ENCODE peak calls at places on chromosomes 2 and 18, in nine cellular contexts. P is CD8-positive, alpha-beta memory T cell; F is fibroblast of lung; I is heart right ventricle; S is right lobe of liver; C is uterus; R is kidney; N is left lung; B is caudate nucleus. Q is an unnamed sample.

GRCh38 chr2:102488063-102488462 is 15.0 kb downstream of the SLC9A4 start:
- DNase-seq in B (no peak), I (no peak), S (no peak), C (no peak), R (no peak), N (no peak), P (no peak), F (peak), Q (peak)

GRCh38 chr2:36677995-36678605 is 18.4 kb upstream of the VIT start:
- DNase-seq in P (no peak), B (no peak), F (peak), S (no peak), R (no peak), I (no peak), C (no peak), N (no peak), Q (no peak)

GRCh38 chr2:112754562-112754961 is 9.8 kb downstream of the CKAP2L start:
- DNase-seq in I (no peak), R (no peak), C (no peak), B (no peak), S (no peak), P (no peak), N (no peak), F (no peak), Q (no peak)

GRCh38 chr2:200321780-200322534 is 15.5 kb downstream of the SPATS2L start:
- DNase-seq in F (no peak), R (no peak), N (no peak), B (no peak), S (no peak), P (no peak), C (no peak), I (no peak), Q (no peak)

GRCh38 chr18:78640596-78640995 is 339.0 kb upstream of the SALL3 start:
- DNase-seq in B (no peak), F (no peak), I (no peak), S (no peak), C (no peak), R (no peak), N (no peak), P (no peak), Q (no peak)

GRCh38 chr2:175030380-175031271 is 25.4 kb upstream of the CHN1 start:
- DNase-seq in S (peak), I (no peak), C (peak), P (no peak), R (no peak), B (no peak), N (no peak), F (peak), Q (no peak)

GRCh38 chr2:162840598-162841246 is 2.2 kb upstream of the KCNH7 start:
- DNase-seq in I (no peak), C (no peak), S (no peak), R (peak), N (peak), F (peak), P (no peak), B (no peak), Q (peak)

GRCh38 chr2:90207454-90208058 is 1516.1 kb downstream of the RPIA start:
- DNase-seq in P (no peak), S (no peak), R (no peak), B (no peak), F (no peak), C (no peak), I (no peak), N (no peak), Q (no peak)

GRCh38 chr2:40242315-40242714 is 209.6 kb downstream of the SLC8A1 start:
- DNase-seq in R (no peak), N (no peak), P (no peak), F (no peak), B (no peak), I (no peak), S (no peak), C (no peak), Q (no peak)

GRCh38 chr2:120693121-120693520 is 42.5 kb upstream of the GLI2 start:
- DNase-seq in I (no peak), S (no peak), C (no peak), N (no peak), B (no peak), F (peak), P (no peak), R (no peak), Q (no peak)

GRCh38 chr2:29847901-29848300 is 73.5 kb downstream of the ALK start:
- DNase-seq in S (no peak), I (no peak), P (no peak), C (no peak), N (no peak), F (no peak), B (no peak), R (no peak), Q (no peak)

GRCh38 chr2:16293398-16293797 is 353.0 kb downstream of the MYCN start:
- DNase-seq in I (no peak), R (no peak), F (no peak), S (no peak), B (no peak), N (no peak), P (no peak), C (no peak), Q (no peak)

GRCh38 chr2:138455691-138456090 is 45.9 kb upstream of the SPOPL start:
- DNase-seq in R (no peak), S (no peak), N (no peak), P (no peak), B (no peak), C (no peak), I (no peak), F (no peak), Q (no peak)

GRCh38 chr2:34229998-34230397 is 630.9 kb upstream of the FAM98A start:
- DNase-seq in I (no peak), R (no peak), S (no peak), P (no peak), C (no peak), N (peak), B (no peak), F (no peak), Q (no peak)

GRCh38 chr2:65796259-65796658 is 363.9 kb upstream of the SPRED2 start:
- DNase-seq in B (no peak), P (no peak), R (no peak), I (no peak), S (no peak), F (peak), N (no peak), C (no peak), Q (no peak)

GRCh38 chr18:36455931-36456330 is 158.4 kb downstream of the FHOD3 start:
- DNase-seq in B (no peak), I (no peak), C (no peak), F (no peak), P (no peak), R (no peak), S (no peak), N (no peak), Q (no peak)

GRCh38 chr2:12325806-12326205 is 390.9 kb upstream of the TRIB2 start:
- DNase-seq in S (no peak), F (peak), R (no peak), I (no peak), C (no peak), N (no peak), P (no peak), B (no peak), Q (no peak)

GRCh38 chr2:17736989-17737388 is 16.6 kb downstream of the SMC6 start:
- DNase-seq in F (peak), I (no peak), C (no peak), B (no peak), P (no peak), N (no peak), R (no peak), S (no peak), Q (no peak)

DNA sequence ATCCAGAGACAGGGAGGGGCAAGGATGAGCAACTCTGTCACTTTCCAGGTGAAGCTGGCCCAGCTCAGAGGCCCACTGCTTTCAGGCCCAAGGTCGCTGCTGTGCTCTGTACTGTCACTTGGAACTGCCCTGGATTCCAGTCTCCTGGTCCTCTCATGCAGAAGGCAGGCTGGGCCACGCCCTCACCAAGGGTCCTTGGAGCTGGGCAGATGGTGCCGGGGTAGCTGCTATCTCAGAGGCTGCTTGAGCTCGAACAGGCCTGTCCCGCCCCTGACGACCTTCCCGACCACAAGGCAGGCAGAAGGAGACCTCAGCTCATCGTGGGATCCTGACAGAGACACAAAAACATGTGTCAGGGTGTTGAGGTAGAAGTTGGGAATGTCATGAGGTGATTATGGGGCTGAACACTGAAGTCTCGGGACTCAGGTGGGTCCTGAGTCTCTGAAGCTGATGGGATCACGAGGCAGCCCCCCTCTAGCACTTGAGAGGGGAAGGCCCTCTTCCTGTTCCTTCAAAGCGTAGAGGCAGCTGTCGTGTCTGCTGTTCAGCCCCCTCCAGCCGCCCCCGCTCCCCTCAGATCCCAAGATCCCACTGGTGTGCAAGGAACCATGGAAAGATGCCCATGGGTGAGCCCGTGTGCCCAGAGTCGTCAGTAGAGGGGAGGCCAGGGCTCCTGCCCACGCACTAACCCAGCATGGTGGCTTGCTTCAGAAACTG is 78.3 kb downstream of the POLR1A start:
- DNase-seq in C (no peak), I (no peak), P (no peak), B (no peak), F (no peak), R (no peak), N (no peak), S (peak), Q (no peak)
- H3K27ac ChIP-seq in C (peak), I (peak), P (no peak), B (peak), F (no peak), R (no peak), N (no peak), S (no peak), Q (no peak)

GRCh38 chr2:217438821-217439220 is 564.0 kb downstream of the TNS1 start:
- DNase-seq in P (no peak), F (no peak), S (no peak), C (no peak), I (no peak), B (no peak), N (no peak), R (no peak), Q (no peak)

GRCh38 chr2:217438136-217438535 is 564.7 kb downstream of the TNS1 start:
- DNase-seq in C (no peak), S (no peak), P (no peak), I (no peak), N (no peak), B (no peak), R (no peak), F (no peak), Q (no peak)

GRCh38 chr2:217434183-217434620 is 568.6 kb downstream of the TNS1 start:
- DNase-seq in N (peak), S (peak), C (peak), I (peak), F (peak), R (peak), B (peak), P (peak), Q (peak)

GRCh38 chr2:217437289-217437688 is 565.5 kb downstream of the TNS1 start:
- DNase-seq in C (peak), S (no peak), B (no peak), P (no peak), I (peak), F (no peak), R (peak), N (no peak), Q (no peak)

GRCh38 chr2:217436386-217436785 is 566.4 kb downstream of the TNS1 start:
- DNase-seq in B (no peak), C (no peak), S (no peak), I (peak), P (no peak), R (peak), N (peak), F (no peak), Q (no peak)
- H3K27ac ChIP-seq in B (no peak), C (peak), S (no peak), I (peak), P (no peak), R (peak), N (no peak), F (no peak), Q (no peak)

GRCh38 chr2:187855689-187856088 is 301.5 kb upstream of the TFPI start:
- DNase-seq in B (no peak), N (no peak), C (no peak), R (no peak), S (no peak), F (no peak), I (no peak), P (no peak), Q (no peak)

GRCh38 chr2:187847245-187848208 is 293.3 kb upstream of the TFPI start:
- DNase-seq in P (no peak), S (peak), R (no peak), C (no peak), I (no peak), N (no peak), B (no peak), F (no peak), Q (no peak)

GRCh38 chr2:187854801-187855200 is 300.6 kb upstream of the TFPI start:
- DNase-seq in R (no peak), P (no peak), F (no peak), I (no peak), S (no peak), B (no peak), C (no peak), N (no peak), Q (no peak)

GRCh38 chr2:187853413-187853812 is 299.2 kb upstream of the TFPI start:
- DNase-seq in N (no peak), P (no peak), B (no peak), I (no peak), C (no peak), S (no peak), R (no peak), F (peak), Q (no peak)

DNA sequence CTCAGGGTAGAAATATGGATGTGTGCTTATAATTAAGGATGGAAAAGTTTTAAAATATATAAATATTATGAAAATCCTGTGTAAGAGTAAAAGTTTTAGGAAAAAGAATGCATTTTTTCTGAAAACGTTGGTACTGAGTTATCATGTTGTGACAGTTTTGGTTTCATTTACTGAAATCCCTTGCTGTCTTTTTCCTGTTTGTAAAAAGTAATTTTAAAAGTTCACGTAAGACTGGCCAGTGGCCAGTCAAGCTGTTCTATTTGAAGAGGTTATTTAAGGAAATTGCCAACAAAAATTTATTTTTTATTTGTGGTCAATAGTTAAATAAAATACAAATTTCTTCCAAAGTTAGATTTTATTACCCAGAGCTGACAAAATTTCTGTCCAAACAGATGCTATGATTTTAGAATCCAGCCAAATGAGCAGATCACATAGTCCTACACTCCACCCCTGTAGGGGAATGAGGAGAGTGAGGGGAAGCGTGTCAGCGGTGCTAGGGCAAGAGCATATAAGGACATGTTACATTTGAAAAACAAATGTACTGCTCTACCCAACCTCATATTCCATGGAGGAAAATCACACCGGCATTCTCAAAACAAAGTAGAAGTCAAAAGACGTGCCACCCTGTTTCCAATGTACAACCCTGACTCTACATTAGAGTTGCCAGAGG is 297.9 kb upstream of the TFPI start:
- DNase-seq in C (no peak), B (no peak), N (no peak), P (no peak), R (no peak), I (no peak), F (no peak), S (no peak), Q (no peak)
- H3K27ac ChIP-seq in C (no peak), B (no peak), N (no peak), P (no peak), R (no peak), I (no peak), F (no peak), S (no peak), Q (no peak)

DNA sequence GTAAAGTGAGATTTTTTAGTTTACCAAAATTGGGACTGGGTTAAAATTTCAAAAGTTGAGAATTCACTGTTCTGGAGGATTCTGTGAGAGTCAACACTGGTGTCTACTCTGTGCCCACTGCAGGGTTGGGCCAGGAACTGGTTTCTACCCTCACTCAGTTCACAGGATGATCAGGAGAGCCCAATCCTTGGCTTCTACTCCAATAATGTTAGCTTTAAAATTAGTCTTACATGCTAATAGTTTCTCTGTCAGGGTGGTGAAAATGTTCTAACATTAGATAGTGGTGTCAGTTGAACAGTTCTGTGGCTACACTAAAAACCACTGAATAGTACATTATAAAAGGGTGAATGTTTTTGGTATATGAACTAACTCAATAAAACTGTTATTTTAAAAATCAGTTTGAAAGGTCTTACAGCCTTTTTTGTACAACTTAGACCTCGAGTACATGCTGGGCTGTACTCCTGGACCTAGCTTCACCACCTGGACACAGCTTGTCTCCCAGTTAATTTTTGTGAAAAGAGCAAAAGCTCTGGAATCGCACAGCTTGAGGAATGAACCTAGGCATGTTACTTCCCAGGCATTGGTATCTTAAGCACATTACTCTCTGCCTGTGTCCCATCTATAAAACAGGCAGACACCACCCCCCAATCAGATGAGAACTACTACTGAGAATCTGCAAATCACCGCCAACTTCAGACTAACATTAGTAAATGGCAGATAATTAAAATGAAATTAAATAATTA is 44.4 kb downstream of the ACVR1 start:
- DNase-seq in S (no peak), R (no peak), C (no peak), I (no peak), P (no peak), N (no peak), F (peak), B (no peak), Q (no peak)
- H3K27ac ChIP-seq in S (peak), R (peak), C (peak), I (peak), P (no peak), N (peak), F (peak), B (peak), Q (peak)